ENCODE peak calls at places on chromosomes 6 and 20, in five cellular contexts. T is NCI-H510A treated with DMSO at 0.1 percent for 48 hours, P is RPMI7951, O is SJSA1, B is mesendoderm. N is an unnamed sample.

GRCh38 chr6:131657630-131658111 is 20.6 kb downstream of the ENPP3 start:
- DNase-seq in P (peak), T (no peak), B (no peak), O (no peak), N (no peak)

GRCh38 chr6:3634417-3634816 is 117.1 kb downstream of the PXDC1 start:
- DNase-seq in O (no peak), P (no peak), B (no peak), T (no peak), N (no peak)

GRCh38 chr6:111061493-111061892 is 25.8 kb upstream of the SLC16A10 start:
- DNase-seq in O (no peak), B (peak), P (peak), T (no peak), N (no peak)

GRCh38 chr6:113103618-113104390 is 753.3 kb upstream of the MARCKS start:
- DNase-seq in P (peak), T (no peak), O (no peak), B (no peak), N (no peak)

GRCh38 chr6:52503853-52504777 is 72.7 kb downstream of the TRAM2 start:
- DNase-seq in P (peak), B (peak), O (peak), T (peak), N (peak)

GRCh38 chr6:146892613-146893401 is 294.0 kb downstream of the ADGB start:
- DNase-seq in T (no peak), B (peak), O (peak), P (peak), N (no peak)

GRCh38 chr20:18628330-18628941 is 40.6 kb downstream of the DTD1 start:
- DNase-seq in B (peak), T (peak), O (no peak), P (no peak), N (no peak)

GRCh38 chr20:4949833-4950178 is 51.5 kb downstream of the SLC23A2 start:
- DNase-seq in T (peak), B (peak), O (no peak), P (peak), N (peak)